ENCODE peak calls at places on chromosome 3, in five cellular contexts. W is A549, U is transverse colon, F is pancreas, L is Peyer's patch. M is an unnamed sample.

GRCh38 chr3:88002448-88002847 is 56.4 kb downstream of the CGGBP1 start:
- DNase-seq in W (no peak), U (no peak), F (no peak), L (no peak), M (no peak)

GRCh38 chr3:32703491-32703968 is 18.5 kb downstream of the CNOT10 start:
- DNase-seq in W (peak; percentile 13), U (no peak), F (no peak), L (no peak), M (no peak)

GRCh38 chr3:197519801-197520211 is 36.0 kb downstream of the BDH1 start:
- DNase-seq in W (peak; percentile 66), U (no peak), F (no peak), L (peak; percentile 55), M (no peak)

GRCh38 chr3:12518266-12519028 is 26.9 kb downstream of the MKRN2OS start:
- DNase-seq in W (no peak), U (no peak), F (no peak), L (no peak), M (no peak)

GRCh38 chr3:79297242-79297641 is 470.6 kb downstream of the ROBO1 start:
- DNase-seq in W (peak; percentile 38), U (no peak), F (no peak), L (no peak), M (peak; percentile 85)

GRCh38 chr3:172273378-172273777 is 174.9 kb downstream of the GHSR start:
- DNase-seq in W (no peak), U (no peak), F (no peak), L (no peak), M (no peak)

GRCh38 chr3:1823867-1824266 is 274.8 kb upstream of the CNTN4 start:
- DNase-seq in W (no peak), U (no peak), F (no peak), L (no peak), M (no peak)

GRCh38 chr3:114231616-114232015 is 5.8 kb downstream of the ZNF80 start:
- DNase-seq in W (no peak), U (no peak), F (no peak), L (no peak), M (no peak)

GRCh38 chr3:176755552-176755951 is 441.7 kb downstream of the TBL1XR1 start:
- DNase-seq in W (no peak), U (no peak), F (no peak), L (no peak), M (no peak)

GRCh38 chr3:187105700-187106099 is 33.6 kb downstream of the RPL39L start:
- DNase-seq in W (no peak), U (no peak), F (no peak), L (no peak), M (no peak)

GRCh38 chr3:143119974-143120715 is 574 bp downstream of the CHST2 start:
- DNase-seq in W (peak; percentile 15), U (peak; percentile 17), F (no peak), L (peak; percentile 55), M (no peak)

GRCh38 chr3:141452045-141452444 is 34.8 kb upstream of the RASA2 start:
- DNase-seq in W (peak; percentile 82), U (no peak), F (no peak), L (no peak), M (no peak)

GRCh38 chr3:87997298-87997697 is 61.5 kb downstream of the CGGBP1 start:
- DNase-seq in W (no peak), U (peak; percentile 26), F (no peak), L (no peak), M (no peak)

GRCh38 chr3:171387047-171387446 is 73.2 kb downstream of the TNIK start:
- DNase-seq in W (no peak), U (no peak), F (no peak), L (no peak), M (no peak)

GRCh38 chr3:42161050-42161935 is 70.1 kb downstream of the TRAK1 start:
- DNase-seq in W (no peak), U (no peak), F (no peak), L (no peak), M (no peak)

GRCh38 chr3:168878655-168879054 is 782.9 kb upstream of the GOLIM4 start:
- DNase-seq in W (no peak), U (no peak), F (no peak), L (no peak), M (no peak)

GRCh38 chr3:10817506-10817905 is 1.5 kb downstream of the SLC6A11 start:
- DNase-seq in W (no peak), U (no peak), F (no peak), L (no peak), M (no peak)

GRCh38 chr3:16132190-16132589 is 42.3 kb upstream of the GALNT15 start:
- DNase-seq in W (no peak), U (no peak), F (no peak), L (no peak), M (no peak)

GRCh38 chr3:111859974-111860859 is 1.2 kb downstream of the PHLDB2 start:
- DNase-seq in W (peak; percentile 90), U (peak; percentile 71), F (peak; percentile 73), L (peak; percentile 62), M (no peak)

GRCh38 chr3:111598139-111598538 is 3.0 kb upstream of the ZBED2 start:
- DNase-seq in W (no peak), U (no peak), F (no peak), L (no peak), M (no peak)

GRCh38 chr3:120349819-120350125 is 618 bp upstream of the LRRC58 start:
- DNase-seq in W (no peak), U (no peak), F (no peak), L (no peak), M (no peak)

GRCh38 chr3:107657971-107658370 is 135.2 kb downstream of the BBX start:
- DNase-seq in W (no peak), U (no peak), F (no peak), L (no peak), M (no peak)

GRCh38 chr3:39088889-39089288 is 18.5 kb downstream of the GORASP1 start:
- DNase-seq in W (no peak), U (no peak), F (no peak), L (no peak), M (no peak)

GRCh38 chr3:66149269-66149668 is 71.5 kb upstream of the SLC25A26 start:
- DNase-seq in W (no peak), U (no peak), F (no peak), L (no peak), M (no peak)

GRCh38 chr3:156617145-156617544 is 57.2 kb upstream of the TIPARP start:
- DNase-seq in W (no peak), U (no peak), F (no peak), L (no peak), M (no peak)

GRCh38 chr3:134004841-134005240 is 24.9 kb downstream of the SLCO2A1 start:
- DNase-seq in W (no peak), U (no peak), F (no peak), L (no peak), M (no peak)

GRCh38 chr3:4043867-4044575 is 244.8 kb downstream of the LRRN1 start:
- DNase-seq in W (no peak), U (no peak), F (no peak), L (no peak), M (no peak)

GRCh38 chr3:5663604-5664003 is 476.1 kb downstream of the EDEM1 start:
- DNase-seq in W (no peak), U (no peak), F (no peak), L (no peak), M (no peak)

DNA sequence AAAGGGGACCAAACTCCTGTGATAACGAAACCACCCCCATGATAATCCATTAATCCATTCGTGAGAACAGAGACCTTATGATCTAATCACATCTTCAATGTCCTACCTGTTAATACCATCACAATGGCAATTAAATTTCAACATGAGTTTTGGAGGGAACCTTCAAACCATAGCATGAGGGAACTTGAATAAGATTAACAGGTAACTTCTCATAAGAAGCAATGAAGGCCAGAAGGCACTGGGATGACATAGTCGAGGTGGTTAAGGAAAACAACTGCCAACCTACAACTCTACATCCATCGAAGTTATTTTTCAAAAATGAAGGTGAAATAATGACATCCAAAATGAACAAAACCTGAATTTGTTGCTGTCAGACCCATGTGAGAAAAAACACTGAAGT is 478.9 kb downstream of the EDEM1 start:
- DNase-seq in W (no peak), U (no peak), F (no peak), L (no peak), M (no peak)
- H3K9me3 ChIP-seq in W (peaks cover 3% of the 10 kb centered on the region), U (peaks cover 16% of the 10 kb centered on the region), F (no peaks in the 10 kb centered on the region), L (peaks cover 3% of the 10 kb centered on the region), M (peaks cover 14% of the 10 kb centered on the region)

DNA sequence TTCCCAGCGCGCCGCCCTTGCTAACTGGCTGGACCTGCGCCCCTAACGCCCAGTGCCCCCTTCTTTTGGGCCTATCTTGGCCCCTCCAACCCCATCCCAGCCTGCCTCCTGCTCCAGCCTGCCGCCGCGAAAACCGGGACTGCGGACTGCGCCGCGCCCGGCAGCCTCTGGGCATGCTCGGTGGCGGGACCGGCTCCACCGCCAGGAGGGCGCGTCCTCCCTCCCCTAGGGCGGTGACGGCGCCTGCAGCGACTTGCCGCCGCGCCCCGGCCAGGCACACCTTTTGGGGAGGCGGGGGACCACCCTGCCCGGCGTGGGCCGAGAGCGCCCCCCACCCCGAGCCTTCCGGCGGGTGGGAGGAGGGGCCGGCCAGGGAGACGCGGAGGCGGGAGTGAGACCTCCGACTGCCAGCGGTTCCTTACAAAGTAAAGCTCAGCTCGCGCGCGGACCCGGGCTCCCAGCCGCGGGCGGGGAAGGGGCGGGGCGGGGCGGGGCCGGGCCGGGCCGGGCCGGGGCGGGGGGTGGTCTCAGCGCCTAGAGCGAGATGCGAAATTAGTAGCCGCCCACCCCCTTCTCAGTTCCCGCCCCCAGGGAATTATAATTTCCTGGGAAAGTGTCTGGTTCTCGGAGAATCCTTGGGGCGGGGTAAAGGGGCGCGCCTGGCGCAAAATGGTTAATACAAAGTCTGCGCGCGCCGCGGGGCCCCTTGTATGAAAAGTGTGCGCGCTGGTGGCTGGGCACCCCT is 225.0 kb upstream of the IL12A start:
- DNase-seq in W (peak; percentile 88), U (peak; percentile 81), F (peak; percentile 45), L (peak; percentile 78), M (peak; percentile 54)
- TF ChIP-seq CTCF in W (peak; percentile 22), U (peak; percentile 81), F (no peak), L (peak; percentile 58), M (peak; percentile 25)

DNA sequence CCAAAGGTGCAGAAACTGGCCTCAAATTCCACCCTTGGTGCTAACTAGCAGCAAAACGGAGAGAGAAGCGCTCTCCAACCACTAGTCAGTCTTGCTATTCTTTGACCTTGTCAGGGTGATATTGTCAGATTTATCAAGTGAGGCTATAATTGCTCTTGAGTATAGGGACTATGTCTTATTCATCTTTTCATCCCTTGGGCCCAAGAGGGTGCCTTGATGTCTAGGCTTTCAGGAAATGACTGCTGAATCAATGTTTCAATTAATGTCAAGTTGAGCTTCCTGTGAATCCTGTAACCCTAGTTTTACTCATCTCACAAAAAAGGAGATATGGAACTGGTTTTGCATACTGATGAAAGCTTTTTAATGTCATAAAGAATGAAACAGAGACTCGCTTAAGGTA is 701.3 kb downstream of the EDEM1 start:
- DNase-seq in W (no peak), U (no peak), F (no peak), L (no peak), M (no peak)
- H3K9me3 ChIP-seq in W (no peaks in the 10 kb centered on the region), U (no peaks in the 10 kb centered on the region), F (no peaks in the 10 kb centered on the region), L (no peaks in the 10 kb centered on the region), M (peaks cover 9% of the 10 kb centered on the region)

GRCh38 chr3:152073267-152073666 is 195.5 kb upstream of the MBNL1 start:
- DNase-seq in W (no peak), U (no peak), F (no peak), L (no peak), M (no peak)

GRCh38 chr3:152071315-152071714 is 197.4 kb upstream of the MBNL1 start:
- DNase-seq in W (no peak), U (no peak), F (no peak), L (no peak), M (no peak)

GRCh38 chr3:152079980-152080379 is 188.7 kb upstream of the MBNL1 start:
- DNase-seq in W (no peak), U (no peak), F (no peak), L (no peak), M (no peak)

GRCh38 chr3:152071924-152072323 is 196.8 kb upstream of the MBNL1 start:
- DNase-seq in W (peak; percentile 30), U (no peak), F (no peak), L (no peak), M (peak; percentile 21)

GRCh38 chr3:152076148-152076547 is 192.6 kb upstream of the MBNL1 start:
- DNase-seq in W (no peak), U (no peak), F (no peak), L (no peak), M (no peak)
- TF ChIP-seq CTCF in W (no peak), U (no peak), F (no peak), L (peak; percentile 30), M (peak; percentile 17)

M was measured in AG04450.